ENCODE peak calls at places on chromosomes 5 and 9, in nine cellular contexts. D, Z, L, Y, K, W, O, N and H are unnamed samples.

GRCh38 chr9:18543406-18543965 is 69.5 kb downstream of the ADAMTSL1 start:
- DNase-seq in D (no peak), Z (no peak), L (no peak), Y (no peak), K (no peak), W (peak), O (no peak), N (no peak), H (no peak)

GRCh38 chr9:17160327-17160726 is 25.5 kb downstream of the CNTLN start:
- DNase-seq in D (no peak), Z (no peak), L (no peak), Y (no peak), K (no peak), W (no peak), O (no peak), N (no peak), H (no peak)

GRCh38 chr5:81195334-81195929 is 37.7 kb upstream of the CKMT2 start:
- DNase-seq in D (no peak), Z (no peak), L (no peak), Y (no peak), K (no peak), W (no peak), O (no peak), N (no peak), H (no peak)

GRCh38 chr5:104048231-104048630 is 485.6 kb upstream of the NUDT12 start:
- DNase-seq in D (no peak), Z (no peak), L (no peak), Y (no peak), K (no peak), W (no peak), O (no peak), N (no peak), H (no peak)

GRCh38 chr9:80954521-80954920 is 734.8 kb downstream of the TLE1 start:
- DNase-seq in D (no peak), Z (no peak), L (no peak), Y (no peak), K (no peak), W (peak), O (no peak), N (no peak), H (no peak)

GRCh38 chr5:159504857-159505304 is 174.6 kb upstream of the IL12B start:
- DNase-seq in D (no peak), Z (peak), L (no peak), Y (peak), K (peak), W (peak), O (no peak), N (peak), H (no peak)

GRCh38 chr5:59769832-59770231 is 123.7 kb downstream of the PDE4D start:
- DNase-seq in D (no peak), Z (no peak), L (no peak), Y (no peak), K (no peak), W (no peak), O (no peak), N (no peak), H (no peak)

GRCh38 chr5:56493751-56494150 is 260.6 kb upstream of the ANKRD55 start:
- DNase-seq in D (no peak), Z (no peak), L (no peak), Y (no peak), K (no peak), W (no peak), O (no peak), N (no peak), H (no peak)

GRCh38 chr9:131817627-131818026 is 77.8 kb upstream of the RAPGEF1 start:
- DNase-seq in D (no peak), Z (no peak), L (no peak), Y (no peak), K (no peak), W (no peak), O (no peak), N (no peak), H (no peak)

GRCh38 chr9:20355022-20355421 is 267.3 kb downstream of the MLLT3 start:
- DNase-seq in D (no peak), Z (no peak), L (no peak), Y (no peak), K (no peak), W (peak), O (no peak), N (no peak), H (no peak)

GRCh38 chr5:135042595-135042994 is 8.6 kb upstream of the PITX1 start:
- DNase-seq in D (no peak), Z (peak), L (no peak), Y (no peak), K (no peak), W (no peak), O (no peak), N (no peak), H (no peak)

GRCh38 chr5:78530342-78531096 is 118.1 kb downstream of the LHFPL2 start:
- DNase-seq in D (no peak), Z (no peak), L (no peak), Y (no peak), K (no peak), W (peak), O (no peak), N (no peak), H (no peak)

GRCh38 chr9:33241298-33241697 is 1.3 kb downstream of the SPINK4 start:
- DNase-seq in D (no peak), Z (no peak), L (no peak), Y (no peak), K (no peak), W (no peak), O (no peak), N (no peak), H (no peak)

GRCh38 chr5:31663519-31663918 is 24.6 kb downstream of the PDZD2 start:
- DNase-seq in D (no peak), Z (no peak), L (no peak), Y (no peak), K (no peak), W (peak), O (no peak), N (peak), H (no peak)

GRCh38 chr5:175765858-175766257 is 105.5 kb upstream of the CPLX2 start:
- DNase-seq in D (no peak), Z (no peak), L (no peak), Y (no peak), K (no peak), W (no peak), O (peak), N (no peak), H (no peak)

GRCh38 chr5:139271201-139272027 is 22.1 kb upstream of the MATR3 start:
- DNase-seq in D (no peak), Z (no peak), L (no peak), Y (no peak), K (no peak), W (peak), O (no peak), N (no peak), H (no peak)

GRCh38 chr5:170176916-170177315 is 55.9 kb upstream of the C5orf58 start:
- DNase-seq in D (no peak), Z (no peak), L (no peak), Y (no peak), K (no peak), W (no peak), O (no peak), N (no peak), H (no peak)

GRCh38 chr9:81132318-81132717 is 557.0 kb downstream of the TLE1 start:
- DNase-seq in D (no peak), Z (no peak), L (no peak), Y (no peak), K (no peak), W (peak), O (no peak), N (no peak), H (no peak)

GRCh38 chr5:74262810-74263209 is 377.7 kb downstream of the ENC1 start:
- DNase-seq in D (no peak), Z (no peak), L (no peak), Y (no peak), K (no peak), W (no peak), O (no peak), N (no peak), H (no peak)

GRCh38 chr5:59674763-59675162 is 218.8 kb downstream of the PDE4D start:
- DNase-seq in D (no peak), Z (no peak), L (no peak), Y (no peak), K (no peak), W (no peak), O (no peak), N (no peak), H (no peak)

GRCh38 chr5:76625087-76625860 is 2.1 kb upstream of the F2RL2 start:
- DNase-seq in D (no peak), Z (no peak), L (no peak), Y (no peak), K (no peak), W (no peak), O (no peak), N (no peak), H (no peak)

GRCh38 chr9:110189001-110189400 is 19.0 kb downstream of the C9orf152 start:
- DNase-seq in D (no peak), Z (peak), L (no peak), Y (no peak), K (no peak), W (peak), O (no peak), N (peak), H (no peak)

GRCh38 chr5:82150562-82150961 is 127.6 kb downstream of the RPS23 start:
- DNase-seq in D (no peak), Z (no peak), L (no peak), Y (no peak), K (no peak), W (no peak), O (no peak), N (no peak), H (no peak)

GRCh38 chr9:131258186-131258585 is 18.1 kb downstream of the FAM78A start:
- DNase-seq in D (no peak), Z (no peak), L (no peak), Y (peak), K (no peak), W (no peak), O (peak), N (peak), H (no peak)

GRCh38 chr5:111733571-111733970 is 23.4 kb downstream of the NREP start:
- DNase-seq in D (no peak), Z (no peak), L (no peak), Y (no peak), K (no peak), W (no peak), O (no peak), N (no peak), H (no peak)

DNA sequence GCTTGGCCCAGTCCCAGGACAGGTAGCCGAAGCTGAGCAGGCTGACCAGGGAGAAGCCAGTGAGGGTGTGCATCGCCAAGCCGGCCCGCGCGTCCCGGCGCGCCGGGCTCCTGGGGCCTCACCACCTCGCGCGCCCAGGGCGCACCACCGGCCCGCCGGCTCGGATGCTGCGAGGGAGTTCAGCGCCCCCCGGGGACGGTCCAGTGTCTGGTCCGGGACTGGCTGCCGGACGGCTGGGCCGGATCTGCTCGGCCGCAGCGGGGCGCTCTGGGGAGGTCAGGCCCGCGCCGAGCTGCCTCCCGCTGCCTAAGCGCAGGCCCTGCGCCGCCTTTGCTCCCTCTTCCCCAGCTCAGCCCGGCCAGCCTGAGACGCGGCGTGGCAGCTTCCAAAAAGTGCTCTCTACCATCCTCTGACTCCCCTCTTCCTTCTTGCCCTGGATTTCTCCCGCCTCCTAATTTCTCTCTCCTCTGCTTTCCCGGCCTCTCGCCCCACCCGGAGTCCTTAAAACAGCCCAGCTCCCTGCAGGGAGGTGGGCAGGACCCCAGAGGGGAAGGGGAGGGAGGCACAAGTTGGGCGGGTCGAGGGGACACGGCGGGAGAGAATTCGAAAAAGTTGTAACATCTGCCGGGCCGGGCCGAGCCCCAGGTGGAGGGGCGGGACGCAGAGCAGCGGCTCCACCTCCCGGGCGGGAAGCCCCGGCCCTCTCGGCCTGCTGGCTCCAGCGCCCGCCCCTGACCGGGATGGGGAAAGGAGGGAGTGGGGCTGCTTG is at the start of gene ARSI:
- DNase-seq in D (peak), Z (no peak), L (peak), Y (peak), K (peak), W (no peak), O (no peak), N (peak), H (no peak)
- TF ChIP-seq CTCF in D (no peak), Z (no peak), L (peak), Y (peak), K (peak), W (peak), O (no peak), N (no peak), H (peak)

GRCh38 chr9:123825337-123825736 is 104.6 kb downstream of the DENND1A start:
- DNase-seq in D (no peak), Z (no peak), L (no peak), Y (no peak), K (no peak), W (peak), O (no peak), N (no peak), H (no peak)
- TF ChIP-seq CTCF in D (peak), Z (no peak), L (peak), Y (no peak), K (no peak), W (peak), O (no peak), N (peak), H (no peak)

GRCh38 chr5:28766565-28767158 is 1728.3 kb upstream of the CDH9 start:
- DNase-seq in D (no peak), Z (no peak), L (no peak), Y (no peak), K (peak), W (peak), O (peak), N (no peak), H (no peak)
- TF ChIP-seq CTCF in D (peak), Z (peak), L (peak), Y (peak), K (peak), W (peak), O (no peak), N (no peak), H (peak)

DNA sequence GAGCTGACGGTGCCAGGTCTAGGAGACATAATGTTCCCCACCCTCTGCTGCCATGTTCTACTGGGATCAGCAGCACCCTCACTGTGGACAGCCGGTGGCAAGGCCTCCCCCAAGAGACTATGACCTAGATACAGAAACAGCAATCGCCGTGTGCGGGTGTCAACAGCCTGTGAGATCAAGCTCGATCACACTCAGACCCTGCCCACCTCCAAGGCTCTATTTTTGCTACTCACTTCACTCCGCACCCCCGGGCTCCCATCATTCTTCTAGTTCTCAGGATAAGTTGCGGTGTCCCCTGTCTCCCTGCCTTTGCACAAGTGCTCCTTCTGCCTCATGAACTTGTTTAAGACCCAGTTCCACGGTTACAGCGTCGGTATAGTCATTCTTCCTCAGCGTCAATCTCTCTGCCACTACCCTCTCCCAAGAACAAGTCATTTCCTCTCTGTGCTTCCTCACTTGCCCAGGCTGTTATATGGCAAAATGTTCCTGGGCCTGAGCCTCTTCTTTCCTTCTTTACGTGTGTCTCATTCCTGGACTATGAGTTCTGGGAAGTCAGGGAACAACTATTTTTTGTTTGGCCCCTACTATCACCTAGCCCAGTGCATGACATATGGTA is 5.4 kb upstream of the DOCK8 start:
- DNase-seq in D (no peak), Z (no peak), L (no peak), Y (no peak), K (no peak), W (no peak), O (no peak), N (no peak), H (no peak)
- TF ChIP-seq CTCF in D (no peak), Z (no peak), L (no peak), Y (no peak), K (no peak), W (no peak), O (no peak), N (no peak), H (no peak)